ENCODE peak calls at places on chromosomes 4 and X, in seven cellular contexts. H is transverse colon; C is upper lobe of right lung; L is heart right ventricle; A is colonic mucosa; F is naive thymus-derived CD4-positive, alpha-beta T cell; M is breast epithelium. I is an unnamed sample. For H3K4me1, the result is how much of the 10 kb centered on the place peaks cover.

GRCh38 chrX:75229774-75230173 is 44.1 kb upstream of the UPRT start:
- DNase-seq in C (no peak), M (no peak), L (no peak), F (no peak), A (no peak), H (no peak), I (no peak)

GRCh38 chr4:81828991-81829390 is 357.3 kb upstream of the RASGEF1B start:
- DNase-seq in A (no peak), H (no peak), M (no peak), C (no peak), L (peak), F (no peak), I (no peak)

GRCh38 chr4:40630335-40631021 is 814 bp upstream of the RBM47 start:
- DNase-seq in M (peak), L (peak), F (no peak), C (peak), A (peak), H (peak), I (no peak)

GRCh38 chr4:26248647-26249046 is 72.2 kb upstream of the RBPJ start:
- DNase-seq in F (no peak), M (no peak), A (peak), C (no peak), L (peak), H (peak), I (no peak)

GRCh38 chrX:11944486-11944885 is 186.4 kb downstream of the MSL3 start:
- DNase-seq in F (no peak), L (no peak), M (no peak), C (no peak), A (no peak), H (no peak), I (no peak)

GRCh38 chrX:47577424-47577823 is 4.8 kb upstream of the TIMP1 start:
- DNase-seq in C (no peak), A (no peak), F (no peak), M (no peak), L (no peak), H (no peak), I (no peak)

GRCh38 chrX:45758738-45759397 is 558.2 kb upstream of the DIPK2B start:
- DNase-seq in L (no peak), A (no peak), M (no peak), C (no peak), H (no peak), F (no peak), I (peak)

GRCh38 chr4:56077676-56078075 is 128.9 kb downstream of the CEP135 start:
- DNase-seq in M (no peak), F (no peak), H (no peak), L (no peak), C (no peak), A (no peak), I (no peak)

GRCh38 chr4:186739802-186740434 is 16.3 kb upstream of the FAT1 start:
- DNase-seq in L (no peak), M (no peak), H (peak), C (no peak), A (peak), F (no peak), I (no peak)

GRCh38 chr4:118743867-118744266 is 58.7 kb downstream of the METTL14 start:
- DNase-seq in F (no peak), L (no peak), C (no peak), H (no peak), M (no peak), A (no peak), I (no peak)

GRCh38 chr4:145930592-145930991 is 8.0 kb downstream of the ZNF827 start:
- DNase-seq in H (no peak), C (no peak), F (no peak), L (peak), M (no peak), A (no peak), I (no peak)

GRCh38 chrX:108610141-108610540 is 126.2 kb downstream of the IRS4 start:
- DNase-seq in H (no peak), M (no peak), F (no peak), C (no peak), A (no peak), L (no peak), I (no peak)

GRCh38 chr4:133402616-133403015 is 253.5 kb downstream of the PCDH10 start:
- DNase-seq in H (no peak), A (no peak), M (no peak), C (no peak), F (no peak), L (no peak), I (no peak)

GRCh38 chr4:13584481-13584880 is 40.2 kb upstream of the NKX3-2 start:
- DNase-seq in H (no peak), F (no peak), M (no peak), L (no peak), A (no peak), C (no peak), I (no peak)
- H3K27ac ChIP-seq in H (no peak), F (no peak), M (no peak), L (no peak), A (no peak), C (no peak), I (no peak)

GRCh38 chr4:53013873-53014272 is 151.8 kb downstream of the RASL11B start:
- DNase-seq in L (no peak), M (no peak), F (no peak), A (no peak), C (no peak), H (no peak), I (no peak)

GRCh38 chr4:53016099-53016498 is 154.0 kb downstream of the RASL11B start:
- DNase-seq in A (no peak), M (no peak), H (no peak), L (no peak), C (no peak), F (no peak), I (no peak)

GRCh38 chr4:53015681-53016080 is 153.6 kb downstream of the RASL11B start:
- DNase-seq in C (no peak), L (peak), F (no peak), M (no peak), A (peak), H (peak), I (no peak)

GRCh38 chr4:53014368-53014767 is 152.3 kb downstream of the RASL11B start:
- DNase-seq in M (no peak), H (no peak), C (no peak), L (no peak), F (no peak), A (no peak), I (no peak)

DNA sequence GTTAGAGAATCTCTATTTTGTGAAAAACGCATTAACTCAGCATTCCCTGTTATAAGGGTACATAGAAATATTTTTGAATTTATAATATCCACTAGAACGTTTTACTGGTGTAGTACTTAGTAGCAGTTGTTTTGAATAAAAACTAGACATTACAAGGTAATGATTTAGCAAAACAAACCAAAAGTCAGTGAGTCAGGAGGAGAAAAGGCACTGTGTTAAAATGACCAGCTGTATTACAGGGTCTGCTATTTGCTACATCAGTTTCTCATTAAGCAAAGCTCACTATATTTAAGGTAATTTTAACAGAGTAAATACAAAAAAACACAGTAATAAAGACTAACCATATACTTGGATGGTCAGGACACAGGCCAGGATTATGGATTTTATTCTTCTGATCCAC is 152.8 kb downstream of the RASL11B start:
- DNase-seq in A (no peak), H (no peak), L (no peak), F (no peak), C (no peak), M (no peak), I (no peak)
- H3K4me1 ChIP-seq in A (under half), H (under half), L (half or more), F (under half), C (under half), M (under half), I (under half)

GRCh38 chr4:52032005-52032404 is 6.1 kb downstream of the SGCB start:
- DNase-seq in A (no peak), C (no peak), F (no peak), L (no peak), M (no peak), H (no peak), I (no peak)

GRCh38 chr4:52038109-52038912 is at the start of gene SGCB:
- DNase-seq in M (peak), C (peak), F (peak), L (peak), H (peak), A (peak), I (peak)

GRCh38 chr4:52035190-52035589 is 2.9 kb downstream of the SGCB start:
- DNase-seq in H (no peak), M (no peak), F (no peak), C (no peak), L (no peak), A (no peak), I (no peak)

GRCh38 chr4:52036875-52037274 is 1.2 kb downstream of the SGCB start:
- DNase-seq in M (no peak), A (no peak), H (no peak), C (no peak), F (no peak), L (no peak), I (no peak)

DNA sequence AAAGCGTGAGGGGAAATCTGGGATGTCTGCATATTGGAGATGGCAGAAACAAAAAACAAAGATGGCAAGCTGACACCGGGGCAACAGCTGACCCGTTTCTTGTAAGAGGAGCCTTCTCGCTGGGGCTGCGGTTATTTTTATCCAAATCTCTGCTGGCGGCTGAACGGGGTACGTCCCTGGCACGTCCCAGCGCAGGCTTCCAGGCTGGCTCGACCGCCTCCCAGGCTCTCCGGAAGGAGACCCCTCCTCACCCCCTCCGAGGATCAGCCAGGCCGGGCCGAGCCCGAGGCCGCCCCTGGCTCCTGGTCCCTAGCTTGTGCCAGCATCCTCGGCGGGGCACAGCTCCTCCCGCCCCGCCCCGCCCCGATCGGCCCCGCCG is 380 bp downstream of the SGCB start:
- DNase-seq in L (peak), A (peak), C (no peak), M (no peak), H (peak), F (no peak), I (no peak)
- H3K27ac ChIP-seq in L (peak), A (peak), C (peak), M (peak), H (peak), F (peak), I (no peak)

GRCh38 chr4:13921805-13922204 is 294.3 kb upstream of the BOD1L1 start:
- DNase-seq in M (no peak), F (no peak), H (no peak), A (no peak), L (no peak), C (no peak), I (no peak)
- H3K4me1 ChIP-seq in M (under half), F (under half), H (under half), A (under half), L (under half), C (under half), I (under half)

GRCh38 chr4:151233600-151233999 is 43.4 kb upstream of the PRSS48 start:
- DNase-seq in A (no peak), M (no peak), L (no peak), F (no peak), C (no peak), H (no peak), I (no peak)
- H3K27ac ChIP-seq in A (no peak), M (no peak), L (no peak), F (no peak), C (no peak), H (no peak), I (no peak)

GRCh38 chr4:80035336-80035735 is 37.7 kb downstream of the ANTXR2 start:
- DNase-seq in H (peak), A (peak), C (no peak), M (no peak), L (no peak), F (no peak), I (no peak)
- H3K4me1 ChIP-seq in H (under half), A (under half), C (under half), M (under half), L (under half), F (under half), I (under half)

GRCh38 chr4:24774452-24774851 is 20.9 kb upstream of the SOD3 start:
- DNase-seq in F (no peak), L (no peak), C (no peak), A (no peak), M (no peak), H (no peak), I (no peak)

GRCh38 chr4:24772952-24773351 is 22.4 kb upstream of the SOD3 start:
- DNase-seq in A (no peak), H (no peak), F (no peak), L (no peak), C (no peak), M (no peak), I (no peak)

GRCh38 chr4:24777528-24777927 is 17.8 kb upstream of the SOD3 start:
- DNase-seq in L (no peak), A (no peak), C (no peak), M (no peak), F (no peak), H (no peak), I (no peak)

GRCh38 chr4:24775750-24776149 is 19.6 kb upstream of the SOD3 start:
- DNase-seq in M (no peak), H (no peak), C (no peak), F (no peak), L (no peak), A (no peak), I (no peak)

DNA sequence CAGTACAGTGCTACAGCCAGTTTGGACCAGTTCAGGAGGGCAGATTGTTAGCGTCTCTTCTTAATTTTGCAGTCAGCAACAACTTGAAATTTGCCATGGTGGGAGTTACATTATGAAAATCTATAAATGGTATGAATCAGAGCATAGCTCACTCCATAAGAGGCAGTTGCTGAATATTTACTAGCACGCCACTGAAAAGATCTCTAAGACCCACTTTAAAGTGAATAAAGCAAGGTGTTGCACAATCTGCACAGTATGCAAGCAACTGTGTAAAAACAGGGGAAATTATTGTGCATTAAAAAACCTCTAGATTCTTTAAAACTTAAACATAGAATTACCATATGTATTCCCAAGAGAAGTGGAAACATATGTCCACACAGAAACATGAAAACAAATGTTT is 20.2 kb upstream of the SOD3 start:
- DNase-seq in H (no peak), L (no peak), F (no peak), M (no peak), C (no peak), A (no peak), I (no peak)
- H3K27ac ChIP-seq in H (no peak), L (no peak), F (no peak), M (no peak), C (peak), A (no peak), I (no peak)

DNA sequence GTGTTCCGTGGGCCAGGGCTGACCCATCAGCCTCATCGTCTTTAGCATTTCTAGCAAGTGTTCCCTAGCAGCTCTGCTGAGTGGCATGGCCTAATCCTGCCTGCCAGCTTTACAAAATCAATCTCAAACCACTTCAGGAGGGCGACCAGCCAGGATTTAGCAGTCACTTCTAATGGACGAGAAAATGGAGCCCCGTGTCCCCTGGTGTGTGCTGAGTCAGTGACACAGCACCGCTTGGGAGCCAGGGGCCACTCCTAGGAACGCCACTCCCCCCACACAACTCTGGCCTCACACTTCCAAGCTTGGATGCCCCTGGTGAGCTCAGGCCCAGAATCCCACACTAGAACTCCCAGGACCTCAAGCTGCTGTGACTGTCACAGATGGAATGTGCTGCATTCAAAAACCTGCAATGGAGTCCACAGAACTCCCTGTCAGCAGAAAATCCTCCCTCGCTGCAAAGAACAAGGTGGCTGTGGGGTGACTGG is 311.2 kb upstream of the GATB start:
- DNase-seq in L (peak), F (no peak), H (no peak), A (no peak), C (no peak), M (no peak), I (no peak)
- H3K4me1 ChIP-seq in L (under half), F (under half), H (under half), A (under half), C (under half), M (under half), I (under half)

DNA sequence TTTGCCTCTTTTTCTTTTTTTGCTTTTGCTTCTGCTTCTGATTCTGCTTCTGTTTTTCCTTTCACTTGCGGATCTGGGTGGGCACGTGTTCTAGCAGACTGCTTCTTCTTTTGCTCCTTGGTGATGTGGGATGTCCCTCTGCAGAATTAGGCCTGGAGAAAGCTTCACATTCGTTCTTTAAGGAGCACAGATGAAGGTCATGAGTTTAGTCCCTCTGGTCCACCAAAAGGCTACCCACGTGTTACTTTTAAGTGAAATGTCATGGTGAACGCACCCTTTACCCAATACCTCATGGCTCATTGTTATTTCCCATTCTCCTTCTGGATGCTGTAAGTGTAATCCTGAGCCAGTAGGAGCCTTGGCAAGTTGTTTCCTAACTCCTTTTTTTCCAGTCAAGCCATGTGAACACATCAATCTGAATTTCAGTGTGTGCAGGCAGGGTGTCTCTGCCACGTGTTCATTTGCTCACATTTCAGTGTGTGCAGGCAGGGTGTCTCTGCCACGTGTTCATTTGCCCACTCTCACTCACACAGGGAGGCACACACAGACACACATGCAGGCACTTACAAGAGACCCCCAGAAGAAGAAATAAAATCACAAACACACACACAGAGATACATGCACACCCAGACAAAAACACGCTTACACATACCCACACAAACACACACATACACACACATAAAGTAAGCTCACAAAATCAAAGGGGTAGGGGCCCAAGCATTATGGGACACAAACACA is 36.9 kb downstream of the NBDY start:
- DNase-seq in M (no peak), H (peak), C (peak), F (no peak), A (peak), L (no peak), I (no peak)
- H3K27ac ChIP-seq in M (peak), H (peak), C (no peak), F (peak), A (no peak), L (no peak), I (peak)